ENCODE peak calls at places on chromosomes 4 and X, in nine cellular contexts. W is testis, K is ovary, R is uterus, S is heart left ventricle, D is spleen, F is adrenal gland, N is transverse colon, M is HCT116. U is an unnamed sample.

GRCh38 chr4:118835896-118836762 is at the start of gene SEC24D:
- DNase-seq in N (peak; percentile 90), K (peak; percentile 86), W (peak; percentile 92), D (peak; percentile 97), S (peak; percentile 95), M (peak; percentile 50), F (peak; percentile 87), R (peak; percentile 86), U (peak; percentile 80)

GRCh38 chr4:139951051-139951450 is 202.9 kb downstream of the MAML3 start:
- DNase-seq in K (no peak), S (no peak), W (no peak), D (no peak), R (no peak), N (no peak), F (no peak), M (no peak), U (no peak)

GRCh38 chrX:129782015-129782495 is 2.3 kb downstream of the SASH3 start:
- DNase-seq in K (no peak), S (no peak), D (no peak), F (no peak), N (no peak), R (no peak), M (no peak), W (no peak), U (no peak)

GRCh38 chrX:96407043-96407442 is 277.6 kb upstream of the DIAPH2 start:
- DNase-seq in K (peak; percentile 51), D (no peak), S (no peak), F (peak; percentile 25), W (peak; percentile 60), R (peak; percentile 30), M (no peak), N (peak; percentile 45), U (peak; percentile 70)

GRCh38 chr4:145851516-145852201 is 87.0 kb downstream of the ZNF827 start:
- DNase-seq in F (no peak), D (no peak), W (no peak), N (no peak), M (no peak), K (no peak), S (no peak), R (no peak), U (no peak)

GRCh38 chrX:106564986-106565385 is 46.8 kb upstream of the RADX start:
- DNase-seq in D (no peak), N (no peak), K (no peak), R (no peak), F (no peak), M (no peak), S (no peak), W (no peak), U (no peak)

GRCh38 chrX:137198040-137198439 is 164.2 kb upstream of the GPR101 start:
- DNase-seq in W (no peak), N (no peak), K (no peak), D (no peak), R (no peak), M (no peak), S (no peak), F (no peak), U (no peak)

GRCh38 chrX:21529771-21530170 is 128.4 kb downstream of the KLHL34 start:
- DNase-seq in S (no peak), D (no peak), K (no peak), N (no peak), M (no peak), F (no peak), R (no peak), W (no peak), U (no peak)

GRCh38 chr4:186015212-186015817 is 53.6 kb upstream of the TLR3 start:
- DNase-seq in S (no peak), K (no peak), F (no peak), W (no peak), M (no peak), N (no peak), D (no peak), R (no peak), U (no peak)

GRCh38 chrX:88604433-88605221 is 142.4 kb upstream of the CPXCR1 start:
- DNase-seq in N (no peak), D (no peak), M (no peak), F (peak; percentile 21), W (no peak), R (no peak), K (no peak), S (no peak), U (no peak)

GRCh38 chr4:139767585-139767984 is 102.0 kb downstream of the MGST2 start:
- DNase-seq in M (no peak), F (no peak), K (no peak), D (no peak), W (no peak), R (no peak), N (no peak), S (no peak), U (no peak)

GRCh38 chr4:91827914-91828313 is 475.9 kb upstream of the GRID2 start:
- DNase-seq in K (no peak), M (no peak), S (no peak), W (no peak), R (no peak), D (no peak), F (no peak), N (no peak), U (no peak)

DNA sequence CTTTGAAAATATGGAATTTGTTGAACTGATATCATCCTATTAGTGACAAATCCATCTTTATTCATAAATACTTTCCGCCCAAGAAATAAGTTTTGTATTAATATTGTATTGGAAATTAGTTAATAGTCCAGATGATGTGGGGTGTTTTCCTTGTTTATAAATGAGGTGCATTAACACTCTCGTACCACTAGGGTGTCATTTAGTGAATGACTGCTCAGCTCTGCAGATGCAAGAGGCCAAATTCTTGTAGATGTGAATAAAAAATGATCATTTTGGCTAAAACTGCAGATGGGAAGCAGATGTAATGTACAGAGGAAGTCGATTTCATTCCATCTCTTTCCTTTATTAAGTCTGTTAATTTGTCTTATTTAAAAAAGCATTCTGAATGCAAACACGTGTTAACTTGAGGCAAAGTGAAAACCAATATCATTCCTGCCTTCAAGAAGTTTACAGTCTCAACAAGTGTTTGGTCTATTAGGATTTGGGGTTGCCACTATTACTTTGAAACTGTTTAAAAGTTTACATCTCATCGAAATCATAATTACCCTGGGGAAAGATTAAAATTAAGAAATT is 108.1 kb downstream of the DHX15 start:
- DNase-seq in R (no peak), F (no peak), D (no peak), K (no peak), S (no peak), N (no peak), M (no peak), W (no peak), U (no peak)
- TF ChIP-seq CTCF in R (no peak), F (peak; percentile 39), D (peak; percentile 41), K (no peak), S (peak; percentile 50), N (peak; percentile 46), M (peak; percentile 9), W (peak; percentile 77), U (peak; percentile 44)

GRCh38 chrX:150506020-150506419 is 62.4 kb upstream of the MTM1 start:
- DNase-seq in S (no peak), N (no peak), F (no peak), W (no peak), K (no peak), M (no peak), D (no peak), R (no peak), U (no peak)

GRCh38 chrX:150508461-150509367 is 59.7 kb upstream of the MTM1 start:
- DNase-seq in K (peak; percentile 80), W (peak; percentile 82), D (no peak), S (peak; percentile 58), R (peak; percentile 69), M (no peak), N (peak; percentile 19), F (peak; percentile 81), U (peak; percentile 17)

GRCh38 chrX:150506486-150506885 is 61.9 kb upstream of the MTM1 start:
- DNase-seq in K (no peak), R (no peak), M (no peak), D (no peak), S (no peak), F (no peak), W (no peak), N (no peak), U (no peak)

GRCh38 chrX:150508018-150508417 is 60.4 kb upstream of the MTM1 start:
- DNase-seq in N (no peak), K (peak; percentile 46), S (no peak), W (no peak), D (no peak), R (no peak), M (no peak), F (peak; percentile 53), U (no peak)

GRCh38 chrX:150507251-150507856 is 61.1 kb upstream of the MTM1 start:
- DNase-seq in S (no peak), K (peak; percentile 39), R (no peak), F (peak; percentile 60), M (no peak), N (peak; percentile 32), D (no peak), W (no peak), U (no peak)
- TF ChIP-seq POLR2A in S (no peak), K (no peak), R (no peak), F (peak; percentile 48), M (no peak), N (no peak), D (no peak), W (no peak), U (no peak)

DNA sequence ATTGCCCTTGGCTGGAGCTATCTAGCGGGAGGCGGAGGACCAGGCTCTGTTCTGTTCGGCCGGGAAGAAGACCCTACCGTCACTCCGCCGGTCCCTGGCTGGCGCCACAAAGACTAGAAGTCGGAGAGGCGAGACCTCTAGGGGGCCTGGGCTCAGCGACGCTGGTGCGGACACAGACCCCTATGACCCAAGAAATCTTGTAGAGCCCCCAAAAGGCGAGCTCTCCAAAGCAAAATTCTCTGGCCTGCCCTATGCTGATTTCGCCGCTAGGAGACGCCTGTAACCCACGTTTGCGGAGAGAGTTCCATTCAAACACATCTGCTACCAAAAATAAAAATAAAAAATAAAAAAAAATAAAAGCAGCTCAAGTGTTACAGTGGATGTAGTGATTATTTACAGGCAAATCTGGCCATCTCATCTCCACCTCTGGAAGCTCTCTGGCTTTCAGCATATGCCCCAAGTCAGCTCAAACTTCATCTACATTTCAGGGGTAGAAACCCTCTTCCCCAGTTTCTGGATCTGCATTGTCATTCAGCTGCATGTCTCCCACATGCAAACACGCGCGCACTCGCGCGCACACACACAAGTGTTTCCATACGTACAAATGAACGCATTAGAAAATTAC is 2.4 kb upstream of the PCDH10 start:
- DNase-seq in K (no peak), R (peak; percentile 25), M (no peak), W (peak; percentile 58), N (no peak), F (peak; percentile 49), D (peak; percentile 56), S (peak; percentile 43), U (no peak)
- H3K4me1 ChIP-seq in K (no peaks in the 10 kb centered on the region), R (peaks cover 19% of the 10 kb centered on the region), M (no peaks in the 10 kb centered on the region), W (peaks cover 6% of the 10 kb centered on the region), N (peaks cover 24% of the 10 kb centered on the region), F (no peaks in the 10 kb centered on the region), D (peaks cover 59% of the 10 kb centered on the region), S (peaks cover 42% of the 10 kb centered on the region), U (peaks cover 3% of the 10 kb centered on the region)

GRCh38 chrX:109475174-109475891 is 6.6 kb downstream of the GUCY2F start:
- DNase-seq in S (no peak), N (no peak), M (peak; percentile 54), W (peak; percentile 55), D (no peak), K (peak; percentile 10), F (peak; percentile 51), R (peak; percentile 15), U (peak; percentile 11)

GRCh38 chrX:109472939-109473713 is 8.8 kb downstream of the GUCY2F start:
- DNase-seq in K (no peak), D (no peak), M (peak; percentile 27), W (peak; percentile 15), S (no peak), R (no peak), N (no peak), F (peak; percentile 25), U (no peak)
- TF ChIP-seq CTCF in K (no peak), D (no peak), M (peak; percentile 39), W (no peak), S (no peak), R (no peak), N (no peak), F (no peak), U (no peak)

GRCh38 chrX:13653022-13653693 is at the start of gene TCEANC:
- DNase-seq in R (peak; percentile 98), N (peak; percentile 97), K (peak; percentile 98), D (peak; percentile 99), S (peak; percentile 97), F (peak; percentile 98), W (peak; percentile 95), M (peak; percentile 90), U (peak; percentile 91)
- TF ChIP-seq POLR2A in R (peak; percentile 86), N (peak; percentile 77), K (peak; percentile 81), D (peak; percentile 59), S (peak; percentile 67), F (peak; percentile 81), W (no peak), M (peak; percentile 25), U (peak; percentile 57)